ENCODE peak calls at places on chromosomes 5 and 9, in ten cellular contexts. A, M, V, C, T, D, F, H, L and J are unnamed samples.

GRCh38 chr9:113612216-113612747 is 148.8 kb downstream of the RGS3 start:
- DNase-seq in D (no peak), T (no peak), C (no peak), M (no peak), F (no peak), A (no peak), H (no peak), L (no peak), V (no peak), J (no peak)

GRCh38 chr5:165161204-165161603 is 1655.8 kb downstream of the MAT2B start:
- DNase-seq in V (no peak), L (no peak), C (no peak), D (no peak), M (no peak), A (no peak), H (no peak), F (no peak), T (no peak), J (no peak)

GRCh38 chr5:17918373-17919104 is 284.3 kb downstream of the TAF11L14 start:
- DNase-seq in H (no peak), T (no peak), F (no peak), D (no peak), V (no peak), L (no peak), M (no peak), A (no peak), C (no peak), J (no peak)

GRCh38 chr5:72228957-72229356 is 91.1 kb downstream of the MRPS27 start:
- DNase-seq in L (peak; percentile 64), V (no peak), C (no peak), D (no peak), M (no peak), H (no peak), T (no peak), F (no peak), A (no peak), J (no peak)

GRCh38 chr9:12723409-12724028 is 30.3 kb downstream of the TYRP1 start:
- DNase-seq in T (no peak), A (peak; percentile 65), D (no peak), M (no peak), F (peak; percentile 27), H (peak; percentile 50), L (no peak), C (peak; percentile 17), V (peak; percentile 30), J (peak; percentile 36)

GRCh38 chr5:171428849-171429542 is 9.5 kb downstream of the FGF18 start:
- DNase-seq in D (no peak), M (no peak), V (no peak), T (no peak), F (no peak), A (no peak), H (no peak), C (no peak), L (no peak), J (no peak)

GRCh38 chr5:128498844-128499455 is 39.1 kb downstream of the FBN2 start:
- DNase-seq in A (peak; percentile 85), L (no peak), T (no peak), D (no peak), V (peak; percentile 20), M (no peak), C (peak; percentile 60), F (peak; percentile 1), H (peak; percentile 72), J (peak; percentile 7)

GRCh38 chr5:127290019-127290945 is at the start of gene MEGF10:
- DNase-seq in L (no peak), A (peak; percentile 48), V (peak; percentile 46), D (peak; percentile 20), T (no peak), F (peak; percentile 21), C (no peak), H (no peak), M (peak; percentile 72), J (no peak)

GRCh38 chr5:163677092-163677491 is 171.7 kb downstream of the MAT2B start:
- DNase-seq in T (no peak), M (no peak), H (no peak), D (no peak), L (no peak), F (no peak), C (no peak), V (no peak), A (no peak), J (no peak)

GRCh38 chr5:91104062-91104448 is 279.1 kb downstream of the ARRDC3 start:
- DNase-seq in V (no peak), D (no peak), H (no peak), L (no peak), A (no peak), F (no peak), M (no peak), T (no peak), C (no peak), J (no peak)

GRCh38 chr5:15132816-15133405 is 261.3 kb upstream of the ANKH start:
- DNase-seq in A (no peak), L (no peak), V (no peak), C (no peak), D (no peak), T (no peak), H (no peak), M (no peak), F (no peak), J (no peak)

GRCh38 chr9:86741311-86742215 is 205.7 kb downstream of the GAS1 start:
- DNase-seq in T (no peak), F (no peak), V (peak; percentile 97), H (peak; percentile 90), M (no peak), C (no peak), D (no peak), A (peak; percentile 81), L (no peak), J (no peak)

GRCh38 chr9:113622600-113623400 is 159.3 kb downstream of the RGS3 start:
- DNase-seq in H (peak; percentile 97), A (peak; percentile 82), M (no peak), D (no peak), F (no peak), L (no peak), C (peak; percentile 34), V (peak; percentile 90), T (peak; percentile 2), J (peak; percentile 85)

GRCh38 chr9:94056442-94056974 is 27.8 kb upstream of the PTPDC1 start:
- DNase-seq in T (no peak), L (no peak), H (peak; percentile 98), M (no peak), C (no peak), D (peak; percentile 12), V (peak; percentile 17), F (no peak), A (peak; percentile 88), J (no peak)

GRCh38 chr5:163695817-163696216 is 190.4 kb downstream of the MAT2B start:
- DNase-seq in T (no peak), V (no peak), F (no peak), L (no peak), D (no peak), C (no peak), M (no peak), A (no peak), H (no peak), J (no peak)

GRCh38 chr5:124740991-124741583 is 5.4 kb downstream of the ZNF608 start:
- DNase-seq in V (peak; percentile 95), L (no peak), F (no peak), A (peak; percentile 47), T (no peak), H (peak; percentile 87), M (no peak), C (no peak), D (no peak), J (peak; percentile 56)

GRCh38 chr9:115262952-115263351 is 145.0 kb upstream of the TNC start:
- DNase-seq in M (no peak), V (peak; percentile 57), T (no peak), C (no peak), D (no peak), L (no peak), H (peak; percentile 67), F (peak; percentile 79), A (peak; percentile 21), J (no peak)

GRCh38 chr9:36903541-36904435 is 130.3 kb downstream of the PAX5 start:
- DNase-seq in D (no peak), T (no peak), L (no peak), A (peak; percentile 77), V (peak; percentile 73), M (no peak), C (no peak), F (no peak), H (peak; percentile 84), J (no peak)

GRCh38 chr5:19058216-19058615 is 929.8 kb downstream of the CDH18 start:
- DNase-seq in L (no peak), M (no peak), H (no peak), D (no peak), V (peak; percentile 27), T (no peak), A (no peak), C (no peak), F (no peak), J (no peak)

GRCh38 chr5:53035868-53036381 is 46.8 kb downstream of the ITGA2 start:
- DNase-seq in M (no peak), H (peak; percentile 75), A (peak; percentile 42), F (no peak), V (peak; percentile 96), D (no peak), C (no peak), T (no peak), L (no peak), J (peak; percentile 6)

GRCh38 chr9:7153566-7153965 is 395.8 kb downstream of the KDM4C start:
- DNase-seq in L (no peak), M (no peak), C (no peak), H (no peak), D (no peak), F (no peak), A (peak; percentile 53), V (no peak), T (no peak), J (no peak)

GRCh38 chr5:82142928-82143577 is 135.1 kb downstream of the RPS23 start:
- DNase-seq in M (no peak), D (no peak), T (no peak), L (no peak), A (no peak), H (no peak), F (no peak), C (no peak), V (peak; percentile 18), J (no peak)

GRCh38 chr5:56085205-56085604 is 90.4 kb upstream of the IL6ST start:
- DNase-seq in F (no peak), C (no peak), A (peak; percentile 57), L (no peak), V (no peak), H (no peak), T (no peak), M (no peak), D (no peak), J (no peak)

GRCh38 chr9:128153117-128153946 is 4.1 kb downstream of the LCN2 start:
- DNase-seq in D (no peak), H (no peak), T (no peak), V (no peak), F (no peak), A (no peak), L (peak; percentile 28), M (peak; percentile 50), C (no peak), J (no peak)

GRCh38 chr5:149485655-149486615 is 65.3 kb downstream of the CSNK1A1 start:
- DNase-seq in H (peak; percentile 100), T (no peak), D (peak; percentile 55), M (peak; percentile 82), L (no peak), A (peak; percentile 100), F (no peak), C (peak; percentile 52), V (peak; percentile 99), J (peak; percentile 78)

GRCh38 chr9:69044226-69045219 is 9.0 kb downstream of the FXN start:
- DNase-seq in A (peak; percentile 20), T (no peak), V (peak; percentile 5), C (no peak), H (peak; percentile 65), M (no peak), D (no peak), L (no peak), F (no peak), J (no peak)

GRCh38 chr5:1446602-1447343 is 1.5 kb upstream of the SLC6A3 start:
- DNase-seq in F (no peak), H (no peak), T (no peak), A (no peak), V (no peak), D (no peak), L (no peak), C (no peak), M (peak; percentile 20), J (no peak)

GRCh38 chr9:81685763-81686613 is 3.4 kb downstream of the TLE1 start:
- DNase-seq in D (no peak), F (no peak), M (no peak), A (peak; percentile 56), C (no peak), L (no peak), T (no peak), V (peak; percentile 17), H (peak; percentile 51), J (no peak)